ENCODE peak calls at places on chromosome 13, in seven cellular contexts. O is H1, Y is K562, X is HepG2, D is SK-N-SH, C is HCT116, H is GM12878. S is an unnamed sample.

GRCh38 chr13:48078251-48078656 is 16.6 kb downstream of the MED4 start:
- DNase-seq in O (no peak), C (peak), X (peak), H (peak), Y (no peak), D (no peak), S (no peak)

GRCh38 chr13:30373727-30374126 is 48.6 kb upstream of the UBE2L5 start:
- DNase-seq in X (no peak), D (no peak), H (peak), C (no peak), O (no peak), Y (no peak), S (no peak)

GRCh38 chr13:90562388-90562787 is 785.1 kb upstream of the MIR17HG start:
- DNase-seq in O (no peak), X (no peak), Y (no peak), H (no peak), C (no peak), D (no peak), S (no peak)

GRCh38 chr13:23578411-23579071 is 8.3 kb downstream of the TNFRSF19 start:
- DNase-seq in H (no peak), C (no peak), D (peak), Y (peak), X (peak), O (peak), S (no peak)

GRCh38 chr13:112726018-112726767 is 36.4 kb downstream of the ATP11A start:
- DNase-seq in O (no peak), H (no peak), X (no peak), C (no peak), D (no peak), Y (no peak), S (no peak)

GRCh38 chr13:46389985-46390384 is 2.9 kb upstream of the RUBCNL start:
- DNase-seq in O (no peak), Y (no peak), H (peak), X (peak), C (no peak), D (no peak), S (no peak)

GRCh38 chr13:38099751-38100150 is 230.2 kb upstream of the TRPC4 start:
- DNase-seq in X (no peak), H (no peak), C (no peak), D (no peak), Y (no peak), O (no peak), S (no peak)

GRCh38 chr13:102000764-102001163 is 401.1 kb downstream of the FGF14 start:
- DNase-seq in C (no peak), Y (no peak), O (no peak), X (no peak), H (no peak), D (no peak), S (no peak)

GRCh38 chr13:49329831-49330545 is 82.3 kb downstream of the CDADC1 start:
- DNase-seq in D (no peak), Y (no peak), X (no peak), H (no peak), C (no peak), O (no peak), S (no peak)

GRCh38 chr13:54980651-54981050 is 1952.0 kb downstream of the OLFM4 start:
- DNase-seq in D (no peak), X (no peak), O (no peak), Y (no peak), H (no peak), C (no peak), S (no peak)
- TF ChIP-seq SIN3A in D (no peak), X (no peak), O (no peak), Y (no peak), H (no peak), C (no peak), S (no peak)

GRCh38 chr13:26758496-26759155 is 2.0 kb downstream of the GPR12 start:
- DNase-seq in X (no peak), C (no peak), D (no peak), H (no peak), Y (no peak), O (no peak), S (no peak)

GRCh38 chr13:26759907-26760834 is at the start of gene GPR12:
- DNase-seq in X (no peak), Y (no peak), O (no peak), D (peak), H (no peak), C (no peak), S (no peak)

GRCh38 chr13:26760835-26761582 is 423 bp upstream of the GPR12 start:
- DNase-seq in X (no peak), D (peak), H (no peak), C (no peak), O (no peak), Y (no peak), S (no peak)

GRCh38 chr13:26759156-26759906 is 1.3 kb downstream of the GPR12 start:
- DNase-seq in C (no peak), D (peak), Y (no peak), H (no peak), X (no peak), O (no peak), S (no peak)
- H3K4me3 ChIP-seq in C (no peak), D (peak), Y (no peak), H (no peak), X (no peak), O (peak), S (peak)

DNA sequence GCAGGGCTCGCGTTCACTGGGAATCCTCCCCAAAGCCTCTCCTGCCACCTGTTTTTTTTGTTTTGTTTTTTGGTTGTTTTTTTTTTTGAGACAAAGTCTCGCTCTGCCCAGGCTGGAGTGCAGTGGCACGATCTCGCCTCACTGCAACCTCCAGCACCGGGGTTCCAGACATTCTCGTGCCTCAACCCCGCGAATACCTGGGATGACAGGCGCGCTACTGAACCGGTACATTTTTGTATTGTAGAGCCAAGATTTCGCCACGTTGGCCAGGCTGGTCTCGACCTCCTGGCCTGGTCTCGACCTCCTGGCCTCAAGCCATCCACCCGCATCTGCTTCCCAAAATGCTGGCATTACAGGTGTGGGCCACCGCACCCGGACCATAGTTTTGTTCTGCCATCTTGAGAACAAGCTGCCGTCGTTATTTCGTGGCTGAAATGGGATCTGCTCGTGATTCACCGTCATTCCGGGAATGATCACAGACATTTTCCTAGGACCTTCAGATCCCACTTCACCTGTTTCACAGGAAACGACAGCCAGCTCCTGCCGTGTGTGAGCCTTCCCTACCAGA is 46.8 kb downstream of the OXGR1 start:
- DNase-seq in C (no peak), X (no peak), H (no peak), O (no peak), D (no peak), Y (no peak), S (no peak)
- TF ChIP-seq SIN3A in C (no peak), X (no peak), H (no peak), O (no peak), D (no peak), Y (no peak), S (no peak)

GRCh38 chr13:39418424-39418823 is 184.6 kb downstream of the LHFPL6 start:
- DNase-seq in H (no peak), X (no peak), O (no peak), Y (no peak), C (no peak), D (no peak), S (no peak)

GRCh38 chr13:39419068-39419467 is 183.9 kb downstream of the LHFPL6 start:
- DNase-seq in Y (no peak), O (no peak), D (no peak), X (no peak), C (no peak), H (no peak), S (no peak)

GRCh38 chr13:39419866-39420265 is 183.1 kb downstream of the LHFPL6 start:
- DNase-seq in D (no peak), O (no peak), Y (no peak), X (no peak), H (no peak), C (no peak), S (no peak)

GRCh38 chr13:39417131-39417530 is 185.9 kb downstream of the LHFPL6 start:
- DNase-seq in X (no peak), Y (no peak), C (no peak), D (peak), O (no peak), H (no peak), S (no peak)

GRCh38 chr13:39417643-39418042 is 185.3 kb downstream of the LHFPL6 start:
- DNase-seq in C (no peak), Y (no peak), O (peak), D (no peak), H (no peak), X (no peak), S (no peak)
- H3K4me3 ChIP-seq in C (no peak), Y (no peak), O (no peak), D (no peak), H (no peak), X (no peak), S (no peak)

GRCh38 chr13:74576504-74576903 is 442.3 kb upstream of the KLF12 start:
- DNase-seq in D (no peak), H (no peak), X (no peak), C (no peak), Y (no peak), O (no peak), S (no peak)
- TF ChIP-seq SIN3A in D (no peak), H (no peak), X (no peak), C (no peak), Y (no peak), O (no peak), S (no peak)

GRCh38 chr13:40586886-40587285 is 79.6 kb downstream of the FOXO1 start:
- DNase-seq in O (no peak), D (no peak), C (no peak), X (no peak), Y (no peak), H (no peak), S (no peak)
- H3K4me3 ChIP-seq in O (no peak), D (no peak), C (no peak), X (no peak), Y (no peak), H (no peak), S (no peak)

DNA sequence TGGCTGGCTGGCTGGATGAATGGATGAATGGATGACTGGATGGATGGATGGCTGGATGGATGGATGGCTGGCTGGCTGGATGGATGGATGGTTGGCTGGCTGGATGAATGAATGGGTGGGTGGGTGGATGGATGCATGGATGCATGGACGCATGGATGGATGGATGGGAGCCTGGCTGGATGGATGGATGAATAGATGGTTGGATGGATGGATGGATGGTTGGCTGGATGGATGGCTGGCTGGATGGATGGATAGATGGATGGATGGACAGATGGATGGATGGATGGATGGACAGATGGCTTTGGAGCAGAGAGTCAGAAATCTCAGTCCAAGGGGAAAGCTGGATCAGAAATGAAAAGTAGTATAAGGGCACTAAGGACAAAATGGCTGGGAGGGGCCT is 106.4 kb upstream of the SERP2 start:
- DNase-seq in C (no peak), X (no peak), Y (no peak), O (no peak), H (no peak), D (no peak), S (no peak)
- TF ChIP-seq SIN3A in C (no peak), X (no peak), Y (no peak), O (no peak), H (no peak), D (no peak), S (no peak)

GRCh38 chr13:40681341-40682051 is 15.1 kb upstream of the FOXO1 start:
- DNase-seq in O (no peak), C (no peak), X (no peak), D (peak), H (no peak), Y (peak), S (no peak)
- H3K4me3 ChIP-seq in O (peak), C (no peak), X (no peak), D (no peak), H (no peak), Y (no peak), S (no peak)

S was measured in Panc1.